ENCODE peak calls at places on chromosome 10, in six cellular contexts. One of them, this sample, is unnamed.
A peak's percentile ranks its signal among the peaks of the same experiment; 100 is the strongest.

GRCh38 chr10:11631890-11632587 is 20.6 kb upstream of the USP6NL start:
- DNase-seq in T-helper 9 cell: no peak
- DNase-seq in glutamatergic neuron: no peak
- DNase-seq in T-helper 1 cell: no peak
- DNase-seq in tibial artery: no peak
- DNase-seq in hepatocyte: no peak
- DNase-seq in this sample: no peak

GRCh38 chr10:52423369-52423768 is 109.3 kb downstream of the DKK1 start:
- DNase-seq in T-helper 1 cell: no peak
- DNase-seq in T-helper 9 cell: no peak
- DNase-seq in hepatocyte: no peak
- DNase-seq in glutamatergic neuron: no peak
- DNase-seq in tibial artery: no peak
- DNase-seq in this sample: no peak

GRCh38 chr10:132479024-132479602 is 58.5 kb upstream of the INPP5A start:
- DNase-seq in T-helper 1 cell: no peak
- DNase-seq in hepatocyte: no peak
- DNase-seq in T-helper 9 cell: no peak
- DNase-seq in glutamatergic neuron: no peak
- DNase-seq in tibial artery: no peak
- DNase-seq in this sample: peak; percentile 32

GRCh38 chr10:49226594-49226993 is 38.4 kb upstream of the TMEM273 start:
- DNase-seq in hepatocyte: no peak
- DNase-seq in tibial artery: no peak
- DNase-seq in T-helper 9 cell: no peak
- DNase-seq in glutamatergic neuron: no peak
- DNase-seq in T-helper 1 cell: no peak
- DNase-seq in this sample: no peak

GRCh38 chr10:131706476-131706875 is 194.3 kb upstream of the PPP2R2D start:
- DNase-seq in glutamatergic neuron: no peak
- DNase-seq in tibial artery: no peak
- DNase-seq in T-helper 1 cell: no peak
- DNase-seq in hepatocyte: no peak
- DNase-seq in T-helper 9 cell: no peak
- DNase-seq in this sample: no peak

GRCh38 chr10:115093776-115094361 is 704 bp downstream of the ATRNL1 start:
- DNase-seq in tibial artery: no peak
- DNase-seq in T-helper 9 cell: no peak
- DNase-seq in T-helper 1 cell: no peak
- DNase-seq in glutamatergic neuron: peak; percentile 40
- DNase-seq in hepatocyte: peak; percentile 35
- DNase-seq in this sample: peak; percentile 80

GRCh38 chr10:3231951-3232730 is 59.6 kb upstream of the PITRM1 start:
- DNase-seq in T-helper 9 cell: no peak
- DNase-seq in T-helper 1 cell: no peak
- DNase-seq in glutamatergic neuron: no peak
- DNase-seq in hepatocyte: no peak
- DNase-seq in tibial artery: no peak
- DNase-seq in this sample: no peak

GRCh38 chr10:97788552-97789442 is 17.0 kb upstream of the SFRP5 start:
- DNase-seq in glutamatergic neuron: no peak
- DNase-seq in hepatocyte: peak; percentile 69
- DNase-seq in T-helper 9 cell: no peak
- DNase-seq in tibial artery: no peak
- DNase-seq in T-helper 1 cell: no peak
- DNase-seq in this sample: peak; percentile 75

GRCh38 chr10:128435811-128436210 is 309.6 kb upstream of the MKI67 start:
- DNase-seq in tibial artery: no peak
- DNase-seq in glutamatergic neuron: no peak
- DNase-seq in hepatocyte: no peak
- DNase-seq in T-helper 9 cell: no peak
- DNase-seq in T-helper 1 cell: no peak
- DNase-seq in this sample: no peak

GRCh38 chr10:125113661-125114388 is 46.5 kb downstream of the CTBP2 start:
- DNase-seq in T-helper 1 cell: no peak
- DNase-seq in hepatocyte: no peak
- DNase-seq in glutamatergic neuron: no peak
- DNase-seq in T-helper 9 cell: no peak
- DNase-seq in tibial artery: no peak
- DNase-seq in this sample: no peak

GRCh38 chr10:17123961-17124360 is 5.7 kb downstream of the CUBN start:
- DNase-seq in T-helper 1 cell: no peak
- DNase-seq in hepatocyte: peak; percentile 29
- DNase-seq in glutamatergic neuron: no peak
- DNase-seq in T-helper 9 cell: no peak
- DNase-seq in tibial artery: no peak
- DNase-seq in this sample: no peak

GRCh38 chr10:48476279-48476982 is 128.4 kb downstream of the ARHGAP22 start:
- DNase-seq in tibial artery: no peak
- DNase-seq in T-helper 9 cell: no peak
- DNase-seq in glutamatergic neuron: no peak
- DNase-seq in T-helper 1 cell: no peak
- DNase-seq in hepatocyte: no peak
- DNase-seq in this sample: no peak

GRCh38 chr10:70759769-70760168 is 25.4 kb downstream of the TBATA start:
- DNase-seq in T-helper 9 cell: no peak
- DNase-seq in tibial artery: no peak
- DNase-seq in glutamatergic neuron: no peak
- DNase-seq in T-helper 1 cell: no peak
- DNase-seq in hepatocyte: no peak
- DNase-seq in this sample: peak; percentile 60

GRCh38 chr10:63573068-63573697 is 52.0 kb downstream of the REEP3 start:
- DNase-seq in T-helper 9 cell: no peak
- DNase-seq in glutamatergic neuron: no peak
- DNase-seq in T-helper 1 cell: no peak
- DNase-seq in hepatocyte: peak; percentile 19
- DNase-seq in tibial artery: no peak
- DNase-seq in this sample: no peak

GRCh38 chr10:108779501-108779900 is 1143.8 kb downstream of the XPNPEP1 start:
- DNase-seq in T-helper 9 cell: no peak
- DNase-seq in tibial artery: no peak
- DNase-seq in glutamatergic neuron: no peak
- DNase-seq in hepatocyte: no peak
- DNase-seq in T-helper 1 cell: no peak
- DNase-seq in this sample: no peak

GRCh38 chr10:30459283-30459682 is 25.3 kb downstream of the MAP3K8 start:
- DNase-seq in glutamatergic neuron: no peak
- DNase-seq in hepatocyte: peak; percentile 48
- DNase-seq in T-helper 1 cell: no peak
- DNase-seq in T-helper 9 cell: no peak
- DNase-seq in tibial artery: peak; percentile 65
- DNase-seq in this sample: no peak

GRCh38 chr10:95284807-95285206 is 6.0 kb downstream of the PDLIM1 start:
- DNase-seq in T-helper 1 cell: no peak
- DNase-seq in tibial artery: no peak
- DNase-seq in glutamatergic neuron: no peak
- DNase-seq in hepatocyte: no peak
- DNase-seq in T-helper 9 cell: no peak
- DNase-seq in this sample: no peak

GRCh38 chr10:97823734-97824133 is 25.9 kb upstream of the GOLGA7B start:
- DNase-seq in T-helper 1 cell: no peak
- DNase-seq in glutamatergic neuron: no peak
- DNase-seq in tibial artery: no peak
- DNase-seq in T-helper 9 cell: no peak
- DNase-seq in hepatocyte: no peak
- DNase-seq in this sample: no peak

GRCh38 chr10:124701881-124702656 is 42.1 kb downstream of the FAM53B start:
- DNase-seq in tibial artery: peak; percentile 65
- DNase-seq in T-helper 9 cell: no peak
- DNase-seq in glutamatergic neuron: no peak
- DNase-seq in T-helper 1 cell: no peak
- DNase-seq in hepatocyte: no peak
- DNase-seq in this sample: peak; percentile 77

GRCh38 chr10:132396495-132397035 is 435 bp upstream of the PWWP2B start:
- DNase-seq in tibial artery: no peak
- DNase-seq in hepatocyte: peak; percentile 90
- DNase-seq in T-helper 1 cell: peak; percentile 54
- DNase-seq in glutamatergic neuron: peak; percentile 75
- DNase-seq in T-helper 9 cell: peak; percentile 64
- DNase-seq in this sample: peak; percentile 93

GRCh38 chr10:99119258-99119748 is 116.3 kb downstream of the HPSE2 start:
- DNase-seq in T-helper 1 cell: no peak
- DNase-seq in glutamatergic neuron: no peak
- DNase-seq in T-helper 9 cell: no peak
- DNase-seq in tibial artery: no peak
- DNase-seq in hepatocyte: no peak
- DNase-seq in this sample: no peak

GRCh38 chr10:370222-370825 is 235.1 kb downstream of the ZMYND11 start:
- DNase-seq in glutamatergic neuron: no peak
- DNase-seq in T-helper 1 cell: no peak
- DNase-seq in tibial artery: no peak
- DNase-seq in hepatocyte: no peak
- DNase-seq in T-helper 9 cell: no peak
- DNase-seq in this sample: no peak

GRCh38 chr10:119259345-119259744 is 52.0 kb downstream of the GRK5 start:
- DNase-seq in T-helper 1 cell: no peak
- DNase-seq in glutamatergic neuron: no peak
- DNase-seq in tibial artery: no peak
- DNase-seq in T-helper 9 cell: no peak
- DNase-seq in hepatocyte: no peak
- DNase-seq in this sample: no peak

GRCh38 chr10:122299423-122300075 is 28.5 kb downstream of the BTBD16 start:
- DNase-seq in T-helper 9 cell: no peak
- DNase-seq in T-helper 1 cell: no peak
- DNase-seq in hepatocyte: no peak
- DNase-seq in tibial artery: no peak
- DNase-seq in glutamatergic neuron: no peak
- DNase-seq in this sample: no peak

GRCh38 chr10:72542396-72542815 is 83.5 kb downstream of the MICU1 start:
- DNase-seq in hepatocyte: no peak
- DNase-seq in T-helper 9 cell: no peak
- DNase-seq in tibial artery: no peak
- DNase-seq in glutamatergic neuron: no peak
- DNase-seq in T-helper 1 cell: no peak
- DNase-seq in this sample: no peak

GRCh38 chr10:60314306-60314940 is 75.3 kb downstream of the ANK3 start:
- DNase-seq in T-helper 9 cell: no peak
- DNase-seq in tibial artery: no peak
- DNase-seq in hepatocyte: peak; percentile 31
- DNase-seq in T-helper 1 cell: no peak
- DNase-seq in glutamatergic neuron: no peak
- DNase-seq in this sample: no peak

GRCh38 chr10:3068968-3069737 is 1.8 kb downstream of the PFKP start:
- DNase-seq in tibial artery: no peak
- DNase-seq in glutamatergic neuron: peak; percentile 63
- DNase-seq in hepatocyte: peak; percentile 33
- DNase-seq in T-helper 1 cell: no peak
- DNase-seq in T-helper 9 cell: no peak
- DNase-seq in this sample: no peak